ENCODE peak calls at places on chromosomes 3 and 15, in nine cellular contexts. One of them, this sample, is unnamed.
A peak's percentile ranks its signal among the peaks of the same experiment; 100 is the strongest.

GRCh38 chr3:29067014-29067413 is 213.9 kb upstream of the RBMS3 start:
- DNase-seq in AG10803: peak; percentile 9
- DNase-seq in transverse colon: no peak
- DNase-seq in astrocyte of the spinal cord: no peak
- DNase-seq in HFF-Myc: no peak
- DNase-seq in heart right ventricle: no peak
- DNase-seq in heart left ventricle: no peak
- DNase-seq in body of pancreas: no peak
- DNase-seq in A549: peak; percentile 14
- DNase-seq in this sample: no peak

GRCh38 chr3:194689493-194689901 is 3.8 kb downstream of the FAM43A start:
- DNase-seq in astrocyte of the spinal cord: peak; percentile 68
- DNase-seq in A549: no peak
- DNase-seq in heart right ventricle: peak; percentile 33
- DNase-seq in body of pancreas: no peak
- DNase-seq in heart left ventricle: no peak
- DNase-seq in transverse colon: no peak
- DNase-seq in AG10803: peak; percentile 85
- DNase-seq in HFF-Myc: peak; percentile 88
- DNase-seq in this sample: no peak

GRCh38 chr3:104868291-104868690 is 498.4 kb upstream of the ALCAM start:
- DNase-seq in heart left ventricle: no peak
- DNase-seq in body of pancreas: no peak
- DNase-seq in AG10803: no peak
- DNase-seq in A549: no peak
- DNase-seq in transverse colon: no peak
- DNase-seq in heart right ventricle: no peak
- DNase-seq in astrocyte of the spinal cord: no peak
- DNase-seq in HFF-Myc: no peak
- DNase-seq in this sample: no peak

GRCh38 chr3:62332771-62333381 is 40.5 kb downstream of the FEZF2 start:
- DNase-seq in astrocyte of the spinal cord: peak; percentile 39
- DNase-seq in HFF-Myc: peak; percentile 7
- DNase-seq in body of pancreas: no peak
- DNase-seq in heart right ventricle: no peak
- DNase-seq in A549: peak; percentile 7
- DNase-seq in heart left ventricle: no peak
- DNase-seq in transverse colon: no peak
- DNase-seq in AG10803: peak; percentile 26
- DNase-seq in this sample: no peak

GRCh38 chr15:70093481-70094309 is 4.0 kb downstream of the TLE3 start:
- DNase-seq in AG10803: peak; percentile 29
- DNase-seq in HFF-Myc: no peak
- DNase-seq in astrocyte of the spinal cord: peak; percentile 41
- DNase-seq in transverse colon: peak; percentile 68
- DNase-seq in heart left ventricle: no peak
- DNase-seq in body of pancreas: peak; percentile 78
- DNase-seq in A549: no peak
- DNase-seq in heart right ventricle: no peak
- DNase-seq in this sample: no peak

GRCh38 chr15:96410175-96411055 is 79.9 kb downstream of the NR2F2 start:
- DNase-seq in HFF-Myc: no peak
- DNase-seq in A549: no peak
- DNase-seq in transverse colon: no peak
- DNase-seq in heart right ventricle: no peak
- DNase-seq in AG10803: no peak
- DNase-seq in astrocyte of the spinal cord: peak; percentile 29
- DNase-seq in heart left ventricle: no peak
- DNase-seq in body of pancreas: no peak
- DNase-seq in this sample: no peak

GRCh38 chr15:33329457-33329856 is 18.7 kb downstream of the RYR3 start:
- DNase-seq in astrocyte of the spinal cord: no peak
- DNase-seq in HFF-Myc: no peak
- DNase-seq in heart right ventricle: no peak
- DNase-seq in transverse colon: no peak
- DNase-seq in body of pancreas: no peak
- DNase-seq in AG10803: no peak
- DNase-seq in A549: no peak
- DNase-seq in heart left ventricle: no peak
- DNase-seq in this sample: no peak

GRCh38 chr3:195187609-195188529 is 83.1 kb downstream of the XXYLT1 start:
- DNase-seq in body of pancreas: no peak
- DNase-seq in heart right ventricle: no peak
- DNase-seq in astrocyte of the spinal cord: peak; percentile 64
- DNase-seq in A549: peak; percentile 18
- DNase-seq in transverse colon: no peak
- DNase-seq in heart left ventricle: no peak
- DNase-seq in HFF-Myc: peak; percentile 64
- DNase-seq in AG10803: peak; percentile 70
- DNase-seq in this sample: no peak

GRCh38 chr3:72036899-72037298 is 252.0 kb upstream of the PROK2 start:
- DNase-seq in astrocyte of the spinal cord: no peak
- DNase-seq in transverse colon: no peak
- DNase-seq in HFF-Myc: no peak
- DNase-seq in A549: no peak
- DNase-seq in AG10803: peak; percentile 94
- DNase-seq in heart left ventricle: no peak
- DNase-seq in heart right ventricle: no peak
- DNase-seq in body of pancreas: no peak
- DNase-seq in this sample: no peak

GRCh38 chr15:42994546-42994945 is 74.0 kb upstream of the TTBK2 start:
- DNase-seq in heart left ventricle: no peak
- DNase-seq in astrocyte of the spinal cord: peak; percentile 19
- DNase-seq in AG10803: peak; percentile 47
- DNase-seq in HFF-Myc: no peak
- DNase-seq in heart right ventricle: no peak
- DNase-seq in A549: no peak
- DNase-seq in body of pancreas: no peak
- DNase-seq in transverse colon: no peak
- DNase-seq in this sample: peak; percentile 42

GRCh38 chr3:79012530-79012913 is 755.3 kb downstream of the ROBO1 start:
- DNase-seq in heart left ventricle: no peak
- DNase-seq in HFF-Myc: no peak
- DNase-seq in astrocyte of the spinal cord: peak; percentile 52
- DNase-seq in body of pancreas: no peak
- DNase-seq in transverse colon: no peak
- DNase-seq in AG10803: no peak
- DNase-seq in heart right ventricle: no peak
- DNase-seq in A549: no peak
- DNase-seq in this sample: no peak

GRCh38 chr15:76994001-76994400 is 925 bp upstream of the PSTPIP1 start:
- DNase-seq in A549: peak; percentile 43
- DNase-seq in heart left ventricle: peak; percentile 46
- DNase-seq in astrocyte of the spinal cord: no peak
- DNase-seq in HFF-Myc: no peak
- DNase-seq in body of pancreas: no peak
- DNase-seq in heart right ventricle: no peak
- DNase-seq in AG10803: no peak
- DNase-seq in transverse colon: peak; percentile 30
- DNase-seq in this sample: no peak

DNA sequence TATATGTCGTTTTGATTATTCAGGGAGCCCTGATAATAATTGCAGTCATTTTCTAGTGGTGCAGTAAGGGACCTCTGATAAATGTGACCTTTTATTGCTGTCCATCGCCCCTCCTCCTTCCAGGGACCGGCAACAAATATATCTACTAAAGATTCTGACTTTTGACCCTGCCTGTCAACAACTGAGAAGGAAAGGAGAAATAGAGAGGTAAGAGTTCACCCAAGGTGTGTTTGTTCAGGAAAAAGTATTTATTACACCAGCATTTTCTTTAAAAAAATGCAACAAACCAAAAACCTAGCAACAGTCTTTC is 45.2 kb upstream of the MAGI1 start:
- DNase-seq in heart left ventricle: no peak
- DNase-seq in A549: no peak
- DNase-seq in HFF-Myc: no peak
- DNase-seq in heart right ventricle: no peak
- DNase-seq in body of pancreas: no peak
- DNase-seq in astrocyte of the spinal cord: no peak
- DNase-seq in transverse colon: no peak
- DNase-seq in AG10803: no peak
- DNase-seq in this sample: no peak
- TF ChIP-seq CTCF in heart left ventricle: no peak
- TF ChIP-seq CTCF in A549: no peak
- TF ChIP-seq CTCF in HFF-Myc: no peak
- TF ChIP-seq CTCF in heart right ventricle: no peak
- TF ChIP-seq CTCF in body of pancreas: no peak
- TF ChIP-seq CTCF in astrocyte of the spinal cord: no peak
- TF ChIP-seq CTCF in transverse colon: no peak
- TF ChIP-seq CTCF in AG10803: no peak
- TF ChIP-seq CTCF in this sample: no peak

DNA sequence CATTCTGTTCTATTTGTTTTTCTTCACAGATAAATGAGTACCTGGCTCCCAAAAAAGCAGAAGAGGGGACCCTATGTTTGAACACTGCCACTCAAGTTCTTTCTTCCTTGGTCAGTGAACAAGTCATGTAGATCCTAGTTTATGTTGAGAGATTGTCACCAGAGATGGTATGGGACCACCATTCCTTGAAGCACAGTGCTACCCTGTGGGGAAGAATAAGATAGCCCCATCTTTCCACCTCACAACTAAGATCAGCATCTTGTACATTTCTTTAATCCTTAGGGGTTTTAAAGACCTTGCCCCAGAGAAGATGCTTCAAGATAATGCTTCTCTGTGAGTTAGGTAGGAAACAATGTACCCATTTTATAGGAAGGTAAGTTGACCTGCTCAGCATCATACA is 233.5 kb upstream of the WNT5A start:
- DNase-seq in AG10803: peak; percentile 68
- DNase-seq in body of pancreas: no peak
- DNase-seq in heart right ventricle: no peak
- DNase-seq in transverse colon: no peak
- DNase-seq in heart left ventricle: no peak
- DNase-seq in A549: no peak
- DNase-seq in astrocyte of the spinal cord: peak; percentile 68
- DNase-seq in HFF-Myc: no peak
- DNase-seq in this sample: no peak
- TF ChIP-seq CTCF in AG10803: peak; percentile 57
- TF ChIP-seq CTCF in body of pancreas: no peak
- TF ChIP-seq CTCF in heart right ventricle: no peak
- TF ChIP-seq CTCF in transverse colon: no peak
- TF ChIP-seq CTCF in heart left ventricle: no peak
- TF ChIP-seq CTCF in A549: no peak
- TF ChIP-seq CTCF in astrocyte of the spinal cord: peak; percentile 48
- TF ChIP-seq CTCF in HFF-Myc: peak; percentile 27
- TF ChIP-seq CTCF in this sample: peak; percentile 25

DNA sequence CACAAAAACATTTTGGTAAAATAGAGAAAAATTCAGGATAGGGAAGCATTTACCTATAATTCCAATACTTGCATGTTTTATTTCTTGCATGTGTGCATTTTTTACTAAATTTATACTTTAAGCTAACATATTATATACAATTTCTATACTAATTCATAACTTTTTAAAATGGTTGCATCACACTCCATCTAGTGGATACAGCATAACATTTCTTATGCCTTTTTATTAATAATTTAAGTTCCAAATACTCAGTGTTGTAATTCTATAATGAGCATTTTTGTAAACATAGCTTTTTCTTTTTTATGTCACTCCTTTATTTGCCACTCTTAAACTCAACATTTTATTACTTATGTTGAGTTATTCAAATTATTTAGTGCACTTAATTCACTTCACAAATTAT is 477.7 kb downstream of the ZBBX start:
- DNase-seq in transverse colon: no peak
- DNase-seq in HFF-Myc: no peak
- DNase-seq in heart right ventricle: no peak
- DNase-seq in astrocyte of the spinal cord: peak; percentile 5
- DNase-seq in AG10803: no peak
- DNase-seq in body of pancreas: no peak
- DNase-seq in heart left ventricle: no peak
- DNase-seq in A549: no peak
- DNase-seq in this sample: no peak
- TF ChIP-seq CTCF in transverse colon: no peak
- TF ChIP-seq CTCF in HFF-Myc: no peak
- TF ChIP-seq CTCF in heart right ventricle: no peak
- TF ChIP-seq CTCF in astrocyte of the spinal cord: peak; percentile 23
- TF ChIP-seq CTCF in AG10803: no peak
- TF ChIP-seq CTCF in body of pancreas: no peak
- TF ChIP-seq CTCF in heart left ventricle: no peak
- TF ChIP-seq CTCF in A549: no peak
- TF ChIP-seq CTCF in this sample: no peak

GRCh38 chr3:52682016-52682415 is 3.7 kb downstream of the PBRM1 start:
- DNase-seq in heart left ventricle: peak; percentile 22
- DNase-seq in A549: peak; percentile 49
- DNase-seq in body of pancreas: peak; percentile 44
- DNase-seq in astrocyte of the spinal cord: peak; percentile 76
- DNase-seq in heart right ventricle: peak; percentile 19
- DNase-seq in HFF-Myc: peak; percentile 48
- DNase-seq in transverse colon: no peak
- DNase-seq in AG10803: peak; percentile 81
- DNase-seq in this sample: peak; percentile 37
- TF ChIP-seq CTCF in heart left ventricle: no peak
- TF ChIP-seq CTCF in A549: peak; percentile 21
- TF ChIP-seq CTCF in body of pancreas: no peak
- TF ChIP-seq CTCF in astrocyte of the spinal cord: peak; percentile 30
- TF ChIP-seq CTCF in heart right ventricle: peak; percentile 33
- TF ChIP-seq CTCF in HFF-Myc: peak; percentile 15
- TF ChIP-seq CTCF in transverse colon: no peak
- TF ChIP-seq CTCF in AG10803: peak; percentile 41
- TF ChIP-seq CTCF in this sample: peak; percentile 18

DNA sequence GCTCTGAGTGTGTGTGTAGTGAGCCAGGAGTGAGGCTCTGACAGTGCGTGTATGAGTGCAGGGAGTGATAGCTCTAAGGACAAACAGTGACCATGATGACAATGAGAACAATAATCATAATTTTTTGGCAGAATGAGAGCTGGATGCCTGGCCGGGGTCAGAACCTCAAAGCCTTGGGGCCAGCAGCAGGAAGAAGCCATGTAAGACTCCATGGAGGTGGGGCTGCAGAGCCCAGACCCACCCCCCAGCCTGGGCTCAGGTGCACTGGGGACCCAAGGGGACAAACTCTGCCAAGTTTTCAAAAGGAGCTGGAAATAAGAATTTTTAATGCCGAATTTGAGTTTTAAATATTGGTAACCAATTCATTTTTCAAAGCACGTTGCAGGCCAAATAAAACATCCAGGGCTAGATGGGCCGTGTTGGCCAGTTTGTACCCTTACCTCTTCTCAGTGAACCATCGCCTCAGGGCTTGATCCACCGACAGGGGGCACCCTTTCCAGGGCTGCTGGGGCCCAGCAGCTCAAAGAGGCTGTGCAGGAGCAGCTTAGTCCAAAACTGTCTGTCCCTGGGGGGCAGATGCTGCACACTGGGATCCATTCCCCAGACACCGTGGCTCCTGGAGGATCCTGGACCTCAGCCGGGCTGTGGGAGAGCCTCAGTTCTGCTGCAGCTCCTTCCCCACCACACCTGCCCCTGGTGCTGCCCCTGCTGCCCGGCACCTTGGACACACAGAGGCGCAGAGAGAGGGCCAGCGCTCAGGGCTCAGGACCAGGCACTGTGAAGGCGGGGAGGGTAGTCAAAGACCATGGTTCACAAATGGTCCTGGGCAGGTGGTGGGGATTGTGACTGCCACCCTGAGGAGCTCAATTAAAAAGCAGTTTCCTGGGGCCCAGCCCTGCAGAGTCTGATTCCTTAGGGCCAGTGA is 86.1 kb upstream of the PRR20G start:
- DNase-seq in HFF-Myc: no peak
- DNase-seq in transverse colon: peak; percentile 20
- DNase-seq in body of pancreas: no peak
- DNase-seq in A549: no peak
- DNase-seq in heart left ventricle: no peak
- DNase-seq in AG10803: no peak
- DNase-seq in astrocyte of the spinal cord: no peak
- DNase-seq in heart right ventricle: no peak
- DNase-seq in this sample: no peak
- TF ChIP-seq CTCF in HFF-Myc: peak; percentile 63
- TF ChIP-seq CTCF in transverse colon: peak; percentile 11
- TF ChIP-seq CTCF in body of pancreas: no peak
- TF ChIP-seq CTCF in A549: no peak
- TF ChIP-seq CTCF in heart left ventricle: no peak
- TF ChIP-seq CTCF in AG10803: peak; percentile 36
- TF ChIP-seq CTCF in astrocyte of the spinal cord: peak; percentile 21
- TF ChIP-seq CTCF in heart right ventricle: peak; percentile 38
- TF ChIP-seq CTCF in this sample: no peak

This sample was measured in AG04449.